ENCODE peak calls at places on chromosomes 7 and 10, in nine cellular contexts. M is stimulated activated CD4-positive, alpha-beta T cell treated with anti-CD3 and anti-CD28 coated beads, Interleukin-4, amount 100 ng/mL, for 4 hours; K is NCI-H524; Y is NB4; V is glutamatergic neuron; I is left lobe of liver; L is MM.1S; Q is occipital lobe; J is WTC11. Z is an unnamed sample.

GRCh38 chr7:132410385-132410784 is 165.9 kb downstream of the PLXNA4 start:
- DNase-seq in M (no peak), K (no peak), Y (peak), V (no peak), I (no peak), L (no peak), Q (no peak), J (no peak), Z (no peak)

GRCh38 chr7:92769361-92769633 is 67.1 kb downstream of the CDK6 start:
- DNase-seq in M (no peak), K (peak), Y (no peak), V (no peak), I (no peak), L (peak), Q (no peak), J (no peak), Z (no peak)

GRCh38 chr7:5284304-5285281 is 1.9 kb downstream of the SLC29A4 start:
- DNase-seq in M (no peak), K (peak), Y (peak), V (peak), I (peak), L (peak), Q (no peak), J (peak), Z (peak)

GRCh38 chr7:1278543-1278942 is 45.9 kb downstream of the UNCX start:
- DNase-seq in M (no peak), K (no peak), Y (no peak), V (no peak), I (no peak), L (no peak), Q (no peak), J (no peak), Z (no peak)

GRCh38 chr7:32957326-32958045 is at the start of gene FKBP9:
- DNase-seq in M (no peak), K (peak), Y (peak), V (peak), I (peak), L (peak), Q (peak), J (peak), Z (peak)

GRCh38 chr7:116329845-116330503 is 119.6 kb downstream of the TES start:
- DNase-seq in M (no peak), K (peak), Y (no peak), V (no peak), I (no peak), L (no peak), Q (no peak), J (no peak), Z (no peak)

GRCh38 chr7:54915870-54916598 is 102.8 kb upstream of the EGFR start:
- DNase-seq in M (no peak), K (no peak), Y (no peak), V (no peak), I (no peak), L (no peak), Q (no peak), J (no peak), Z (no peak)

GRCh38 chr10:98170249-98171117 is 36.0 kb downstream of the R3HCC1L start:
- DNase-seq in M (no peak), K (peak), Y (peak), V (peak), I (no peak), L (peak), Q (no peak), J (peak), Z (no peak)

GRCh38 chr7:33873981-33874750 is 31.2 kb upstream of the BMPER start:
- DNase-seq in M (no peak), K (no peak), Y (no peak), V (no peak), I (no peak), L (no peak), Q (no peak), J (no peak), Z (no peak)

GRCh38 chr7:19557726-19558470 is 150.9 kb downstream of the POLR1F start:
- DNase-seq in M (no peak), K (no peak), Y (no peak), V (no peak), I (no peak), L (no peak), Q (no peak), J (no peak), Z (no peak)

GRCh38 chr7:10211861-10212260 is 761.8 kb upstream of the PHF14 start:
- DNase-seq in M (no peak), K (no peak), Y (no peak), V (no peak), I (no peak), L (no peak), Q (no peak), J (no peak), Z (no peak)

GRCh38 chr10:110783509-110784103 is 88.1 kb upstream of the PDCD4 start:
- DNase-seq in M (peak), K (no peak), Y (peak), V (no peak), I (no peak), L (no peak), Q (no peak), J (no peak), Z (no peak)

GRCh38 chr10:132496360-132497082 is 41.1 kb upstream of the INPP5A start:
- DNase-seq in M (no peak), K (no peak), Y (peak), V (no peak), I (no peak), L (no peak), Q (no peak), J (peak), Z (no peak)

GRCh38 chr10:119871881-119872609 is 598 bp downstream of the MCMBP start:
- DNase-seq in M (peak), K (no peak), Y (peak), V (peak), I (peak), L (peak), Q (no peak), J (peak), Z (peak)

GRCh38 chr7:82358009-82358578 is 85.5 kb downstream of the CACNA2D1 start:
- DNase-seq in M (no peak), K (no peak), Y (no peak), V (no peak), I (no peak), L (no peak), Q (no peak), J (no peak), Z (no peak)

GRCh38 chr10:28432210-28432676 is 100.7 kb upstream of the WAC start:
- DNase-seq in M (no peak), K (peak), Y (peak), V (peak), I (peak), L (peak), Q (peak), J (peak), Z (peak)

GRCh38 chr7:37765872-37766525 is 82.4 kb upstream of the NME8 start:
- DNase-seq in M (no peak), K (no peak), Y (peak), V (no peak), I (no peak), L (peak), Q (no peak), J (no peak), Z (no peak)

GRCh38 chr7:68265258-68265657 is 1268.6 kb downstream of the TYW1 start:
- DNase-seq in M (no peak), K (no peak), Y (no peak), V (no peak), I (no peak), L (no peak), Q (no peak), J (no peak), Z (no peak)

GRCh38 chr7:26627221-26627620 is 237.2 kb downstream of the SKAP2 start:
- DNase-seq in M (no peak), K (no peak), Y (no peak), V (no peak), I (no peak), L (no peak), Q (no peak), J (no peak), Z (no peak)

GRCh38 chr7:69801729-69802688 is 203.7 kb downstream of the AUTS2 start:
- DNase-seq in M (no peak), K (no peak), Y (no peak), V (no peak), I (no peak), L (no peak), Q (no peak), J (no peak), Z (no peak)

GRCh38 chr10:119724630-119725549 is 960 bp upstream of the INPP5F start:
- DNase-seq in M (no peak), K (peak), Y (peak), V (no peak), I (no peak), L (peak), Q (no peak), J (no peak), Z (no peak)

GRCh38 chr10:81848514-81848913 is 26.5 kb upstream of the NRG3 start:
- DNase-seq in M (no peak), K (peak), Y (no peak), V (no peak), I (no peak), L (peak), Q (no peak), J (no peak), Z (no peak)

GRCh38 chr10:86711237-86711956 is 43.1 kb downstream of the LDB3 start:
- DNase-seq in M (peak), K (peak), Y (peak), V (peak), I (peak), L (peak), Q (peak), J (peak), Z (peak)

GRCh38 chr10:114304566-114305421 is 65.7 kb downstream of the VWA2 start:
- DNase-seq in M (peak), K (peak), Y (peak), V (peak), I (no peak), L (peak), Q (peak), J (peak), Z (peak)

GRCh38 chr7:74233655-74234280 is 20.4 kb downstream of the RFC2 start:
- DNase-seq in M (no peak), K (no peak), Y (peak), V (no peak), I (no peak), L (no peak), Q (no peak), J (no peak), Z (no peak)

GRCh38 chr7:102079140-102080002 is 207.3 kb upstream of the SH2B2 start:
- DNase-seq in M (no peak), K (no peak), Y (peak), V (no peak), I (no peak), L (no peak), Q (no peak), J (peak), Z (no peak)

GRCh38 chr10:115772606-115773005 is 500.4 kb downstream of the GFRA1 start:
- DNase-seq in M (no peak), K (no peak), Y (no peak), V (no peak), I (no peak), L (no peak), Q (no peak), J (no peak), Z (no peak)

GRCh38 chr7:95092332-95092731 is 184.9 kb downstream of the PPP1R9A start:
- DNase-seq in M (no peak), K (no peak), Y (no peak), V (no peak), I (no peak), L (no peak), Q (no peak), J (no peak), Z (no peak)

GRCh38 chr10:33876547-33877400 is 542.3 kb upstream of the NRP1 start:
- DNase-seq in M (no peak), K (no peak), Y (peak), V (no peak), I (peak), L (no peak), Q (no peak), J (no peak), Z (no peak)

GRCh38 chr10:78143576-78143975 is 109.9 kb downstream of the RPS24 start:
- DNase-seq in M (no peak), K (peak), Y (no peak), V (no peak), I (no peak), L (no peak), Q (no peak), J (no peak), Z (no peak)

GRCh38 chr7:157694389-157694665 is 357.5 kb downstream of the DNAJB6 start:
- DNase-seq in M (no peak), K (no peak), Y (no peak), V (no peak), I (no peak), L (no peak), Q (no peak), J (peak), Z (no peak)

GRCh38 chr10:63068246-63068645 is 64.9 kb upstream of the NRBF2 start:
- DNase-seq in M (no peak), K (no peak), Y (peak), V (no peak), I (no peak), L (peak), Q (no peak), J (no peak), Z (no peak)

GRCh38 chr10:32972454-32972853 is 14.4 kb upstream of the ITGB1 start:
- DNase-seq in M (no peak), K (no peak), Y (no peak), V (no peak), I (no peak), L (peak), Q (no peak), J (no peak), Z (peak)

GRCh38 chr7:75798770-75799169 is 14.8 kb downstream of the CCL24 start:
- DNase-seq in M (no peak), K (peak), Y (no peak), V (no peak), I (no peak), L (peak), Q (no peak), J (no peak), Z (no peak)